ENCODE peak calls at places on chromosomes 2 and 18, in nine cellular contexts. One of them, this sample, is unnamed.
A peak's percentile ranks its signal among the peaks of the same experiment; 100 is the strongest.

GRCh38 chr2:8046849-8047248 is 635.0 kb upstream of the ID2 start:
- DNase-seq in mesothelial cell of epicardium: no peak
- DNase-seq in T-helper 17 cell: no peak
- DNase-seq in A172: no peak
- DNase-seq in AG20443: no peak
- DNase-seq in hippocampal formation: no peak
- DNase-seq in stimulated activated naive CD4-positive, alpha-beta T cell: no peak
- DNase-seq in AG09309: no peak
- DNase-seq in neural crest cell: no peak
- DNase-seq in this sample: no peak

GRCh38 chr2:161625314-161625919 is 1.2 kb downstream of the SLC4A10 start:
- DNase-seq in mesothelial cell of epicardium: no peak
- DNase-seq in T-helper 17 cell: no peak
- DNase-seq in A172: peak; percentile 4
- DNase-seq in AG20443: peak; percentile 8
- DNase-seq in hippocampal formation: peak; percentile 24
- DNase-seq in stimulated activated naive CD4-positive, alpha-beta T cell: no peak
- DNase-seq in AG09309: no peak
- DNase-seq in neural crest cell: peak; percentile 9
- DNase-seq in this sample: peak; percentile 18

GRCh38 chr2:1564506-1564905 is 151.2 kb downstream of the TPO start:
- DNase-seq in mesothelial cell of epicardium: no peak
- DNase-seq in T-helper 17 cell: no peak
- DNase-seq in A172: no peak
- DNase-seq in AG20443: no peak
- DNase-seq in hippocampal formation: no peak
- DNase-seq in stimulated activated naive CD4-positive, alpha-beta T cell: no peak
- DNase-seq in AG09309: no peak
- DNase-seq in neural crest cell: no peak
- DNase-seq in this sample: no peak

GRCh38 chr2:98799375-98800329 is 68.7 kb upstream of the MGAT4A start:
- DNase-seq in mesothelial cell of epicardium: no peak
- DNase-seq in T-helper 17 cell: no peak
- DNase-seq in A172: no peak
- DNase-seq in AG20443: no peak
- DNase-seq in hippocampal formation: no peak
- DNase-seq in stimulated activated naive CD4-positive, alpha-beta T cell: no peak
- DNase-seq in AG09309: no peak
- DNase-seq in neural crest cell: no peak
- DNase-seq in this sample: no peak

GRCh38 chr18:12744103-12744502 is 41.3 kb downstream of the PSMG2 start:
- DNase-seq in mesothelial cell of epicardium: no peak
- DNase-seq in T-helper 17 cell: no peak
- DNase-seq in A172: peak; percentile 77
- DNase-seq in AG20443: peak; percentile 74
- DNase-seq in hippocampal formation: peak; percentile 42
- DNase-seq in stimulated activated naive CD4-positive, alpha-beta T cell: no peak
- DNase-seq in AG09309: peak; percentile 33
- DNase-seq in neural crest cell: no peak
- DNase-seq in this sample: peak; percentile 41

GRCh38 chr2:238466242-238466598 is 39.5 kb downstream of the ASB1 start:
- DNase-seq in mesothelial cell of epicardium: no peak
- DNase-seq in T-helper 17 cell: no peak
- DNase-seq in A172: no peak
- DNase-seq in AG20443: no peak
- DNase-seq in hippocampal formation: no peak
- DNase-seq in stimulated activated naive CD4-positive, alpha-beta T cell: no peak
- DNase-seq in AG09309: no peak
- DNase-seq in neural crest cell: no peak
- DNase-seq in this sample: no peak

GRCh38 chr2:100246163-100247145 is 75.8 kb downstream of the LONRF2 start:
- DNase-seq in mesothelial cell of epicardium: no peak
- DNase-seq in T-helper 17 cell: no peak
- DNase-seq in A172: no peak
- DNase-seq in AG20443: peak; percentile 32
- DNase-seq in hippocampal formation: no peak
- DNase-seq in stimulated activated naive CD4-positive, alpha-beta T cell: no peak
- DNase-seq in AG09309: no peak
- DNase-seq in neural crest cell: peak; percentile 26
- DNase-seq in this sample: peak; percentile 42

GRCh38 chr2:131517106-131517831 is 10.4 kb upstream of the CCDC74A start:
- DNase-seq in mesothelial cell of epicardium: no peak
- DNase-seq in T-helper 17 cell: no peak
- DNase-seq in A172: no peak
- DNase-seq in AG20443: no peak
- DNase-seq in hippocampal formation: no peak
- DNase-seq in stimulated activated naive CD4-positive, alpha-beta T cell: no peak
- DNase-seq in AG09309: no peak
- DNase-seq in neural crest cell: no peak
- DNase-seq in this sample: no peak

This sample was measured in COR-L47.